ENCODE peak calls at places on chromosomes 5 and 9, in eight cellular contexts. F, W, M, C, D, R, J and E are unnamed samples.

GRCh38 chr5:96257904-96258303 is 175.1 kb downstream of the PCSK1 start:
- DNase-seq in F (no peak), W (no peak), M (no peak), C (no peak), D (peak; percentile 92), R (no peak), J (no peak), E (no peak)

GRCh38 chr9:136676297-136676794 is 10.9 kb downstream of the AGPAT2 start:
- DNase-seq in F (no peak), W (no peak), M (no peak), C (no peak), D (no peak), R (no peak), J (no peak), E (no peak)

GRCh38 chr9:91421022-91421765 is 2.4 kb downstream of the NFIL3 start:
- DNase-seq in F (no peak), W (peak; percentile 51), M (no peak), C (peak; percentile 46), D (no peak), R (no peak), J (peak; percentile 65), E (no peak)

GRCh38 chr5:154368041-154368800 is 77.6 kb upstream of the SAP30L start:
- DNase-seq in F (no peak), W (peak; percentile 97), M (no peak), C (peak; percentile 64), D (peak; percentile 95), R (no peak), J (peak; percentile 88), E (no peak)

GRCh38 chr5:112036206-112036605 is 279.2 kb upstream of the NREP start:
- DNase-seq in F (no peak), W (no peak), M (no peak), C (no peak), D (peak; percentile 60), R (no peak), J (no peak), E (no peak)

GRCh38 chr9:134325813-134326753 is at the start of gene RXRA:
- DNase-seq in F (no peak), W (peak; percentile 98), M (peak; percentile 60), C (peak; percentile 64), D (peak; percentile 77), R (peak; percentile 93), J (peak; percentile 75), E (peak; percentile 15)

GRCh38 chr5:92467695-92468094 is 1084.6 kb upstream of the ARRDC3 start:
- DNase-seq in F (no peak), W (no peak), M (no peak), C (no peak), D (no peak), R (no peak), J (no peak), E (no peak)

GRCh38 chr9:122498883-122499288 is 11.7 kb upstream of the OR1J2 start:
- DNase-seq in F (no peak), W (peak; percentile 79), M (peak; percentile 24), C (peak; percentile 80), D (peak; percentile 8), R (peak; percentile 19), J (peak; percentile 78), E (no peak)

GRCh38 chr5:39283231-39283818 is 64.0 kb upstream of the FYB1 start:
- DNase-seq in F (no peak), W (peak; percentile 57), M (peak; percentile 76), C (peak; percentile 60), D (peak; percentile 32), R (peak; percentile 33), J (peak; percentile 83), E (peak; percentile 79)

GRCh38 chr9:81002242-81002641 is 687.1 kb downstream of the TLE1 start:
- DNase-seq in F (no peak), W (no peak), M (peak; percentile 38), C (no peak), D (peak; percentile 71), R (no peak), J (no peak), E (no peak)

GRCh38 chr5:1413211-1413610 is 32.0 kb downstream of the SLC6A3 start:
- DNase-seq in F (no peak), W (no peak), M (no peak), C (no peak), D (no peak), R (no peak), J (peak; percentile 53), E (no peak)

GRCh38 chr5:126577415-126577814 is 17.6 kb downstream of the ALDH7A1 start:
- DNase-seq in F (no peak), W (no peak), M (no peak), C (no peak), D (no peak), R (no peak), J (no peak), E (no peak)

GRCh38 chr9:21653589-21653988 is 148.8 kb upstream of the MTAP start:
- DNase-seq in F (no peak), W (no peak), M (no peak), C (no peak), D (no peak), R (no peak), J (no peak), E (no peak)

GRCh38 chr5:172454355-172455086 is at the start of gene SH3PXD2B:
- DNase-seq in F (no peak), W (peak; percentile 72), M (peak; percentile 47), C (peak; percentile 85), D (peak; percentile 51), R (peak; percentile 88), J (peak; percentile 86), E (peak; percentile 9)

GRCh38 chr9:5870691-5871090 is 20.0 kb upstream of the MLANA start:
- DNase-seq in F (no peak), W (no peak), M (no peak), C (no peak), D (no peak), R (no peak), J (no peak), E (no peak)

GRCh38 chr9:91681461-91682305 is 258.1 kb upstream of the NFIL3 start:
- DNase-seq in F (no peak), W (peak; percentile 81), M (peak; percentile 28), C (peak; percentile 87), D (peak; percentile 36), R (peak; percentile 65), J (peak; percentile 89), E (no peak)

GRCh38 chr5:123371575-123372179 is 51.5 kb downstream of the CEP120 start:
- DNase-seq in F (no peak), W (peak; percentile 8), M (no peak), C (peak; percentile 53), D (no peak), R (peak; percentile 39), J (peak; percentile 78), E (peak; percentile 6)

GRCh38 chr5:15691536-15691935 is 191.6 kb downstream of the FBXL7 start:
- DNase-seq in F (no peak), W (no peak), M (no peak), C (no peak), D (no peak), R (no peak), J (no peak), E (no peak)

GRCh38 chr5:160769264-160769663 is 82.7 kb downstream of the ATP10B start:
- DNase-seq in F (no peak), W (no peak), M (no peak), C (no peak), D (no peak), R (no peak), J (no peak), E (no peak)

GRCh38 chr5:81234299-81234698 is 1.2 kb downstream of the CKMT2 start:
- DNase-seq in F (no peak), W (no peak), M (no peak), C (peak; percentile 42), D (no peak), R (no peak), J (no peak), E (no peak)
- H3K27ac ChIP-seq in F (peak overlapping the region; percentile 98), W (no peak overlapping the region), M (no peak overlapping the region), C (no peak overlapping the region), D (no peak overlapping the region), R (no peak overlapping the region), J (no peak overlapping the region), E (no peak overlapping the region)

DNA sequence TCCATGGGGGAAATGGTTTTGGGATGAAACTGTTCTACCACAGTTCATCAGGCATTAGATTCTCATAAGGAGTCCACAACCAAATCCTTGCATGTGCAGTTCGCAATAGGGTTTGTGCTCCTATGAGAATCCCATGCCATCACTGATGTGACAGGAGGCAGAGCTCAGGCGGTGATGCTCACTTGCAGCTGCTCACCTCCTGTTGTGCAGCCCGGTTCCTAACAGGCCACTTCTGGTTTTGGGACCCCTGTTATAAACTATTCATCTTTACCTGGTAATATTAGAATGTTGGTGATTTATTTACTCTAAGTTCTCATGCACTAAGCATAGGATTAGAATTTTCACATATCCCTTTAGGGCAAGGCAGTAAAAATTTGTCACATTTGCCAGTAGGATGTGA is 122.3 kb downstream of the CDC42SE2 start:
- DNase-seq in F (no peak), W (no peak), M (no peak), C (no peak), D (no peak), R (no peak), J (no peak), E (no peak)
- H3K27ac ChIP-seq in F (no peak overlapping the region), W (no peak overlapping the region), M (no peak overlapping the region), C (no peak overlapping the region), D (no peak overlapping the region), R (no peak overlapping the region), J (no peak overlapping the region), E (peak overlapping the region; percentile 100)

GRCh38 chr5:149745212-149745943 is 15.3 kb downstream of the PPARGC1B start:
- DNase-seq in F (no peak), W (no peak), M (no peak), C (no peak), D (no peak), R (no peak), J (no peak), E (no peak)

GRCh38 chr5:149747833-149748366 is 17.8 kb downstream of the PPARGC1B start:
- DNase-seq in F (no peak), W (peak; percentile 50), M (no peak), C (no peak), D (no peak), R (no peak), J (no peak), E (no peak)

GRCh38 chr5:149748471-149749094 is 18.5 kb downstream of the PPARGC1B start:
- DNase-seq in F (no peak), W (no peak), M (no peak), C (no peak), D (no peak), R (no peak), J (no peak), E (no peak)

GRCh38 chr5:149747141-149747832 is 17.2 kb downstream of the PPARGC1B start:
- DNase-seq in F (no peak), W (peak; percentile 82), M (no peak), C (no peak), D (no peak), R (no peak), J (peak; percentile 36), E (no peak)

DNA sequence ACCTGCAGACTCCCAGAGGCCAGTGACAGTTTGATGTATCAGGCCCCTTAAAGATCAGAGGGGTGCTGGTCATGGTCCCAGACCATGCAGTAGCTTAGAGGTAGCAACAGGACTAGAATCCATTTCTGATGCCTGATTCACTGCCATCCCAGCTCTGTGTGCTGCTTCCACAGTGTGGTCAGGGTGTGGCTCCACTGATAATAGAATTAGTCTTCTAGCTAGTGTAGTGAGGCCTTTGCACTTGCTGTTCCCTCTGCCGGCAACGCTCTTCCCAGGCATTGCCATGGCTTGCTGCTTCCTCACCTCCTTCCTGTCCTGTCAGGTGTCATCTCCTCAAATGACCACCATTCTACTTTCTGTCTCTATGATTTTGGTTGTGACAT is 15.8 kb downstream of the PPARGC1B start:
- DNase-seq in F (no peak), W (no peak), M (no peak), C (no peak), D (no peak), R (no peak), J (no peak), E (no peak)
- H3K27ac ChIP-seq in F (no peak overlapping the region), W (peak overlapping the region; percentile 28), M (no peak overlapping the region), C (no peak overlapping the region), D (no peak overlapping the region), R (no peak overlapping the region), J (no peak overlapping the region), E (no peak overlapping the region)

GRCh38 chr9:99226054-99226453 is 4.0 kb downstream of the SEC61B start:
- DNase-seq in F (no peak), W (no peak), M (no peak), C (no peak), D (no peak), R (no peak), J (no peak), E (no peak)
- H3K27ac ChIP-seq in F (no peak overlapping the region), W (no peak overlapping the region), M (no peak overlapping the region), C (no peak overlapping the region), D (no peak overlapping the region), R (no peak overlapping the region), J (no peak overlapping the region), E (no peak overlapping the region)